ENCODE peak calls at places on chromosomes 11 and 22, in nine cellular contexts. One of them, this sample, is unnamed.

GRCh38 chr11:34774604-34775003 is 141.6 kb downstream of the APIP start:
- DNase-seq in thyroid gland: no peak
- DNase-seq in NB4: no peak
- DNase-seq in endothelial cell: no peak
- DNase-seq in lower lobe of right lung: no peak
- DNase-seq in endothelial cell of umbilical vein: no peak
- DNase-seq in CD4-positive, alpha-beta T cell: no peak
- DNase-seq in Panc1: no peak
- DNase-seq in GM23338: no peak
- DNase-seq in this sample: no peak

GRCh38 chr11:4071828-4072421 is 22.7 kb upstream of the RRM1 start:
- DNase-seq in thyroid gland: no peak
- DNase-seq in NB4: no peak
- DNase-seq in endothelial cell: no peak
- DNase-seq in lower lobe of right lung: no peak
- DNase-seq in endothelial cell of umbilical vein: no peak
- DNase-seq in CD4-positive, alpha-beta T cell: no peak
- DNase-seq in Panc1: no peak
- DNase-seq in GM23338: no peak
- DNase-seq in this sample: no peak

GRCh38 chr11:134512061-134512460 is 100.0 kb upstream of the B3GAT1 start:
- DNase-seq in thyroid gland: no peak
- DNase-seq in NB4: no peak
- DNase-seq in endothelial cell: no peak
- DNase-seq in lower lobe of right lung: no peak
- DNase-seq in endothelial cell of umbilical vein: no peak
- DNase-seq in CD4-positive, alpha-beta T cell: no peak
- DNase-seq in Panc1: no peak
- DNase-seq in GM23338: no peak
- DNase-seq in this sample: no peak

GRCh38 chr11:15865212-15865987 is 490.9 kb downstream of the SOX6 start:
- DNase-seq in thyroid gland: no peak
- DNase-seq in NB4: no peak
- DNase-seq in endothelial cell: no peak
- DNase-seq in lower lobe of right lung: no peak
- DNase-seq in endothelial cell of umbilical vein: no peak
- DNase-seq in CD4-positive, alpha-beta T cell: no peak
- DNase-seq in Panc1: no peak
- DNase-seq in GM23338: no peak
- DNase-seq in this sample: no peak

GRCh38 chr11:85682330-85683305 is 3.4 kb downstream of the CCDC89 start:
- DNase-seq in thyroid gland: peak
- DNase-seq in NB4: no peak
- DNase-seq in endothelial cell: no peak
- DNase-seq in lower lobe of right lung: peak
- DNase-seq in endothelial cell of umbilical vein: peak
- DNase-seq in CD4-positive, alpha-beta T cell: peak
- DNase-seq in Panc1: no peak
- DNase-seq in GM23338: no peak
- DNase-seq in this sample: peak

GRCh38 chr11:31641477-31642062 is 132.0 kb downstream of the ELP4 start:
- DNase-seq in thyroid gland: peak
- DNase-seq in NB4: peak
- DNase-seq in endothelial cell: peak
- DNase-seq in lower lobe of right lung: no peak
- DNase-seq in endothelial cell of umbilical vein: peak
- DNase-seq in CD4-positive, alpha-beta T cell: no peak
- DNase-seq in Panc1: no peak
- DNase-seq in GM23338: peak
- DNase-seq in this sample: no peak

GRCh38 chr22:30423296-30423958 is 2.1 kb upstream of the MTFP1 start:
- DNase-seq in thyroid gland: no peak
- DNase-seq in NB4: peak
- DNase-seq in endothelial cell: peak
- DNase-seq in lower lobe of right lung: peak
- DNase-seq in endothelial cell of umbilical vein: no peak
- DNase-seq in CD4-positive, alpha-beta T cell: peak
- DNase-seq in Panc1: no peak
- DNase-seq in GM23338: peak
- DNase-seq in this sample: no peak

GRCh38 chr11:93249437-93250210 is 51.8 kb upstream of the SLC36A4 start:
- DNase-seq in thyroid gland: no peak
- DNase-seq in NB4: no peak
- DNase-seq in endothelial cell: no peak
- DNase-seq in lower lobe of right lung: no peak
- DNase-seq in endothelial cell of umbilical vein: no peak
- DNase-seq in CD4-positive, alpha-beta T cell: no peak
- DNase-seq in Panc1: no peak
- DNase-seq in GM23338: no peak
- DNase-seq in this sample: no peak

GRCh38 chr22:31970490-31971444 is 26.4 kb downstream of the YWHAH start:
- DNase-seq in thyroid gland: peak
- DNase-seq in NB4: peak
- DNase-seq in endothelial cell: peak
- DNase-seq in lower lobe of right lung: peak
- DNase-seq in endothelial cell of umbilical vein: peak
- DNase-seq in CD4-positive, alpha-beta T cell: peak
- DNase-seq in Panc1: peak
- DNase-seq in GM23338: peak
- DNase-seq in this sample: peak

GRCh38 chr11:9231848-9232177 is 33.3 kb downstream of the DENND5A start:
- DNase-seq in thyroid gland: no peak
- DNase-seq in NB4: peak
- DNase-seq in endothelial cell: no peak
- DNase-seq in lower lobe of right lung: no peak
- DNase-seq in endothelial cell of umbilical vein: peak
- DNase-seq in CD4-positive, alpha-beta T cell: no peak
- DNase-seq in Panc1: no peak
- DNase-seq in GM23338: peak
- DNase-seq in this sample: no peak

GRCh38 chr22:46547179-46547882 is 9.9 kb upstream of the CELSR1 start:
- DNase-seq in thyroid gland: peak
- DNase-seq in NB4: no peak
- DNase-seq in endothelial cell: no peak
- DNase-seq in lower lobe of right lung: peak
- DNase-seq in endothelial cell of umbilical vein: peak
- DNase-seq in CD4-positive, alpha-beta T cell: no peak
- DNase-seq in Panc1: no peak
- DNase-seq in GM23338: no peak
- DNase-seq in this sample: no peak

GRCh38 chr11:28176231-28176853 is 68.2 kb downstream of the METTL15 start:
- DNase-seq in thyroid gland: no peak
- DNase-seq in NB4: peak
- DNase-seq in endothelial cell: no peak
- DNase-seq in lower lobe of right lung: no peak
- DNase-seq in endothelial cell of umbilical vein: no peak
- DNase-seq in CD4-positive, alpha-beta T cell: no peak
- DNase-seq in Panc1: peak
- DNase-seq in GM23338: no peak
- DNase-seq in this sample: no peak

GRCh38 chr11:18594999-18595749 is 4.4 kb upstream of the MISFA start:
- DNase-seq in thyroid gland: no peak
- DNase-seq in NB4: no peak
- DNase-seq in endothelial cell: no peak
- DNase-seq in lower lobe of right lung: no peak
- DNase-seq in endothelial cell of umbilical vein: no peak
- DNase-seq in CD4-positive, alpha-beta T cell: no peak
- DNase-seq in Panc1: no peak
- DNase-seq in GM23338: no peak
- DNase-seq in this sample: no peak

GRCh38 chr11:110829873-110830272 is 117.6 kb upstream of the ARHGAP20 start:
- DNase-seq in thyroid gland: no peak
- DNase-seq in NB4: no peak
- DNase-seq in endothelial cell: no peak
- DNase-seq in lower lobe of right lung: no peak
- DNase-seq in endothelial cell of umbilical vein: peak
- DNase-seq in CD4-positive, alpha-beta T cell: no peak
- DNase-seq in Panc1: no peak
- DNase-seq in GM23338: no peak
- DNase-seq in this sample: no peak
- TF ChIP-seq CTCF in thyroid gland: no peak
- TF ChIP-seq CTCF in NB4: no peak
- TF ChIP-seq CTCF in endothelial cell: no peak
- TF ChIP-seq CTCF in lower lobe of right lung: no peak
- TF ChIP-seq CTCF in endothelial cell of umbilical vein: no peak
- TF ChIP-seq CTCF in CD4-positive, alpha-beta T cell: no peak
- TF ChIP-seq CTCF in Panc1: no peak
- TF ChIP-seq CTCF in GM23338: no peak
- TF ChIP-seq CTCF in this sample: no peak

GRCh38 chr11:57493507-57494503 is 21.7 kb downstream of the SLC43A1 start:
- DNase-seq in thyroid gland: peak
- DNase-seq in NB4: peak
- DNase-seq in endothelial cell: peak
- DNase-seq in lower lobe of right lung: peak
- DNase-seq in endothelial cell of umbilical vein: peak
- DNase-seq in CD4-positive, alpha-beta T cell: peak
- DNase-seq in Panc1: no peak
- DNase-seq in GM23338: peak
- DNase-seq in this sample: peak

GRCh38 chr11:57487920-57488319 is 27.6 kb downstream of the SLC43A1 start:
- DNase-seq in thyroid gland: no peak
- DNase-seq in NB4: no peak
- DNase-seq in endothelial cell: no peak
- DNase-seq in lower lobe of right lung: no peak
- DNase-seq in endothelial cell of umbilical vein: no peak
- DNase-seq in CD4-positive, alpha-beta T cell: no peak
- DNase-seq in Panc1: no peak
- DNase-seq in GM23338: no peak
- DNase-seq in this sample: no peak

GRCh38 chr11:57490456-57491248 is 24.9 kb downstream of the SLC43A1 start:
- DNase-seq in thyroid gland: no peak
- DNase-seq in NB4: no peak
- DNase-seq in endothelial cell: no peak
- DNase-seq in lower lobe of right lung: no peak
- DNase-seq in endothelial cell of umbilical vein: no peak
- DNase-seq in CD4-positive, alpha-beta T cell: no peak
- DNase-seq in Panc1: no peak
- DNase-seq in GM23338: no peak
- DNase-seq in this sample: no peak

GRCh38 chr11:57487021-57487778 is 26.9 kb downstream of the RTN4RL2 start:
- DNase-seq in thyroid gland: no peak
- DNase-seq in NB4: no peak
- DNase-seq in endothelial cell: no peak
- DNase-seq in lower lobe of right lung: no peak
- DNase-seq in endothelial cell of umbilical vein: no peak
- DNase-seq in CD4-positive, alpha-beta T cell: no peak
- DNase-seq in Panc1: no peak
- DNase-seq in GM23338: no peak
- DNase-seq in this sample: no peak

DNA sequence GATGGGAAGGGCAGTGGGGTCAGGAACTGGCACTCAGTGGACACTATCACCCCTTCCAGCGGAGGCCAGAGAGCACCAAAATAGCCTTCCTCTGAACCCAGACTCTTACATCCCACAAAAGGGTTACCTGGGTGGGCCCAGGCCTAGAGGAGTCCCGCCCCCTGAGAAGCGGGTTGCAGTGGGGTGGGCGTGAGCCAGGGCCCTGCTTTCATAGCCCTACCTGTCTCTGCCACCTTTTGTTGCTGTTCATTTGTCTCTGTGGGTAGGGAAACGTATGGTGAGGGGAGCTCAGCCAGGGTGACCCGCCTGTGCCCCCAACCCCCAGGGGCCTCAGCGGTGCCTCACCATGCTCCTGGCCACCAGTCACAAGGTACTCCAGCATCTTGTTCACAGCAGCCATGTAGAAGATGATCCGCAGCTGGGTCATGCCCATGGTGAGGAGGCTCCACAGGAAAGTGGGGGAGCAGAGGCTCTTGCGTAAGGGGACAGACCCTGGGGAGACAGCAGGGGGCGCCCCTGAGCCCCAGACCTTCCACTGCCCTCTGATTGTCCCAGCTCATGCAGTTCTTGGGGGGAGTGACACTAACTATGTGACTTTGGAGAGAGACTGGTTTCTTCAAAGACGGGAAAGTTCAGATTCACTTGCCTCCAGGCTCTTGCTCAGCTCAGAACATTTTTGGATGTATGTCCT is 24.0 kb downstream of the SLC43A1 start:
- DNase-seq in thyroid gland: no peak
- DNase-seq in NB4: peak
- DNase-seq in endothelial cell: peak
- DNase-seq in lower lobe of right lung: no peak
- DNase-seq in endothelial cell of umbilical vein: peak
- DNase-seq in CD4-positive, alpha-beta T cell: peak
- DNase-seq in Panc1: no peak
- DNase-seq in GM23338: peak
- DNase-seq in this sample: no peak
- TF ChIP-seq CTCF in thyroid gland: peak
- TF ChIP-seq CTCF in NB4: peak
- TF ChIP-seq CTCF in endothelial cell: peak
- TF ChIP-seq CTCF in lower lobe of right lung: peak
- TF ChIP-seq CTCF in endothelial cell of umbilical vein: peak
- TF ChIP-seq CTCF in CD4-positive, alpha-beta T cell: peak
- TF ChIP-seq CTCF in Panc1: peak
- TF ChIP-seq CTCF in GM23338: peak
- TF ChIP-seq CTCF in this sample: no peak

DNA sequence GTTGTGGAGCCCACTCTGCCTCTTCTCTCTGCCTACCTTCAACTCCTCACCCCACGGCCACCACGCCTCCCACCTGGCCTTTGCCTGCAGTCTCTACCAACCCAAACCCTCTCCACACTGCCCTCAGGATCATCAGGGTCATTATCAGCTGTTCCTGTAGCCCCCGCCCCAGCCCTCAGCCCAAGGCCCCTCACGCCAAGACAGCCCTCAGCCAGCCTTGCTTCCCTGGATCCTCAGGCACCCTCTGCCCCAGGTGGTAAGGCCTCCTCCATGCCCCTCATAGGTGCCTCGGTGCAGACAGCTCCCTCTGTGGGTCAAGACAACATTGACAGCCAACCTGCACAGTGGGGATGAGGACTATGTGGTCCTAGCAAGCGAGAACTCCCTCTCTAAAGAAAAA is 1.7 kb downstream of the SBF1 start:
- DNase-seq in thyroid gland: no peak
- DNase-seq in NB4: peak
- DNase-seq in endothelial cell: no peak
- DNase-seq in lower lobe of right lung: no peak
- DNase-seq in endothelial cell of umbilical vein: no peak
- DNase-seq in CD4-positive, alpha-beta T cell: peak
- DNase-seq in Panc1: peak
- DNase-seq in GM23338: peak
- DNase-seq in this sample: no peak
- TF ChIP-seq CTCF in thyroid gland: peak
- TF ChIP-seq CTCF in NB4: peak
- TF ChIP-seq CTCF in endothelial cell: no peak
- TF ChIP-seq CTCF in lower lobe of right lung: peak
- TF ChIP-seq CTCF in endothelial cell of umbilical vein: no peak
- TF ChIP-seq CTCF in CD4-positive, alpha-beta T cell: no peak
- TF ChIP-seq CTCF in Panc1: no peak
- TF ChIP-seq CTCF in GM23338: peak
- TF ChIP-seq CTCF in this sample: no peak

DNA sequence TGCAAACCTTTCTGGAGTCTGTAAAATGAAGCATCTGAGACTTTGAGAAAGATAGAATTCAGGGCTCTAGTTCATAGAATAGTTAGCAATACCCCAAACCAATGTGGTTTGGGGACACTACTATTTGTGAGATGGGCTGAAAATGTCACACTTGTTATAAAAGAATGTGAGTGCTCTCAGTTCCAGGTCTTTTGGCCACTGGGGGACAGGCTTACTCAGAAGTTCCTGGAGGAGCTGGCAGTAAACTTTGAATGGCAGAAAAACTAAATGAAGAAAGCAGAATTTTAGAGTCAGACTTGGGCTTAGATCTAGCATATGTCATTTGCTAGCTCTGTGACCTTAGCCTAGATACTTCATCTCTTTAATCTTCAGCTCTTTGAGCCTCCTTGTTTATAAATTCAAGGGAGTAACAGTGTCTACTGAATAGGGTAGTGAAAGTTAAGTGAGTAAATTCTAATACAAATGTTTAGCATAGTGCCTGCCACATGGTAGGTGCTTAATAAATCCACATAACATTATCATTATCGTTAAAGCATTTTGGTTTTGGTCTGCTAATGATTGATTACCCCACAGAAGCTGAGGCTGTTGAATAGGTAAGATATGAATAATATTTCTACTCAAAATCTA is 3.7 kb downstream of the LYVE1 start:
- DNase-seq in thyroid gland: no peak
- DNase-seq in NB4: peak
- DNase-seq in endothelial cell: no peak
- DNase-seq in lower lobe of right lung: no peak
- DNase-seq in endothelial cell of umbilical vein: peak
- DNase-seq in CD4-positive, alpha-beta T cell: no peak
- DNase-seq in Panc1: no peak
- DNase-seq in GM23338: no peak
- DNase-seq in this sample: no peak
- TF ChIP-seq CTCF in thyroid gland: no peak
- TF ChIP-seq CTCF in NB4: peak
- TF ChIP-seq CTCF in endothelial cell: no peak
- TF ChIP-seq CTCF in lower lobe of right lung: peak
- TF ChIP-seq CTCF in endothelial cell of umbilical vein: peak
- TF ChIP-seq CTCF in CD4-positive, alpha-beta T cell: no peak
- TF ChIP-seq CTCF in Panc1: peak
- TF ChIP-seq CTCF in GM23338: peak
- TF ChIP-seq CTCF in this sample: no peak